ENCODE peak calls at places on chromosome 6, in five cellular contexts. N is SIG-M5, I is neural progenitor cell, V is astrocyte of the spinal cord, Q is T-cell. J is an unnamed sample.

GRCh38 chr6:126228001-126228791 is 111.7 kb upstream of the CENPW start:
- DNase-seq in Q (no peak), I (peak), N (no peak), V (no peak), J (no peak)

GRCh38 chr6:583116-583515 is 73.8 kb downstream of the HUS1B start:
- DNase-seq in Q (no peak), V (no peak), N (no peak), I (no peak), J (no peak)

GRCh38 chr6:53300656-53301551 is 47.8 kb downstream of the ELOVL5 start:
- DNase-seq in N (no peak), Q (peak), V (peak), I (no peak), J (peak)

GRCh38 chr6:169915769-169916550 is 164.5 kb downstream of the ERMARD start:
- DNase-seq in I (no peak), N (no peak), V (no peak), Q (no peak), J (no peak)

GRCh38 chr6:157609556-157609955 is 213.5 kb upstream of the SNX9 start:
- DNase-seq in Q (no peak), V (no peak), I (no peak), N (no peak), J (no peak)

GRCh38 chr6:85428486-85428885 is 21.4 kb upstream of the NT5E start:
- DNase-seq in N (no peak), Q (no peak), V (no peak), I (no peak), J (no peak)

GRCh38 chr6:38739532-38739931 is 24.4 kb downstream of the DNAH8 start:
- DNase-seq in N (no peak), V (no peak), I (no peak), Q (no peak), J (no peak)

GRCh38 chr6:168870982-168871381 is 382.7 kb downstream of the THBS2 start:
- DNase-seq in N (no peak), Q (no peak), I (no peak), V (no peak), J (no peak)

GRCh38 chr6:3665608-3666007 is 85.9 kb downstream of the PXDC1 start:
- DNase-seq in V (no peak), I (no peak), N (no peak), Q (no peak), J (no peak)

GRCh38 chr6:63441266-63441956 is 121.6 kb upstream of the LGSN start:
- DNase-seq in Q (no peak), V (no peak), N (no peak), I (peak), J (no peak)

GRCh38 chr6:35299674-35300073 is 2.1 kb downstream of the DEF6 start:
- DNase-seq in V (no peak), Q (no peak), N (peak), I (no peak), J (no peak)

GRCh38 chr6:5525209-5525608 is 263.9 kb downstream of the FARS2 start:
- DNase-seq in Q (no peak), N (no peak), I (no peak), V (no peak), J (peak)

GRCh38 chr6:135535989-135536414 is 38.5 kb upstream of the AHI1 start:
- DNase-seq in Q (no peak), N (no peak), I (peak), V (peak), J (peak)

GRCh38 chr6:52664991-52665686 is 5.8 kb upstream of the TMEM14A start:
- DNase-seq in Q (no peak), I (no peak), V (no peak), N (no peak), J (no peak)

GRCh38 chr6:104404377-104404776 is 455.3 kb downstream of the HACE1 start:
- DNase-seq in I (no peak), Q (no peak), N (no peak), V (no peak), J (no peak)

GRCh38 chr6:13447949-13448724 is 39.3 kb downstream of the GFOD1 start:
- DNase-seq in N (no peak), I (no peak), V (no peak), Q (no peak), J (no peak)

GRCh38 chr6:111096246-111096645 is 8.9 kb downstream of the SLC16A10 start:
- DNase-seq in N (no peak), Q (peak), V (no peak), I (no peak), J (no peak)

GRCh38 chr6:166251196-166251595 is 57.0 kb downstream of the PRR18 start:
- DNase-seq in Q (no peak), N (no peak), V (no peak), I (no peak), J (no peak)

GRCh38 chr6:117483004-117483644 is 650 bp downstream of the DCBLD1 start:
- DNase-seq in V (peak), Q (no peak), N (no peak), I (peak), J (no peak)

GRCh38 chr6:33696538-33697518 is 14.7 kb downstream of the UQCC2 start:
- DNase-seq in Q (peak), N (no peak), V (peak), I (no peak), J (peak)

GRCh38 chr6:328184-328670 is 35.9 kb downstream of the DUSP22 start:
- DNase-seq in N (no peak), I (no peak), V (peak), Q (no peak), J (peak)

GRCh38 chr6:43037706-43038105 is 15.9 kb downstream of the CUL7 start:
- DNase-seq in Q (no peak), I (no peak), N (no peak), V (no peak), J (no peak)

GRCh38 chr6:129539032-129539431 is 170.9 kb downstream of the ARHGAP18 start:
- DNase-seq in N (no peak), Q (no peak), I (no peak), V (no peak), J (no peak)

GRCh38 chr6:138291849-138292181 is 73.5 kb upstream of the PBOV1 start:
- DNase-seq in Q (no peak), N (no peak), I (no peak), V (no peak), J (no peak)

GRCh38 chr6:41713161-41713649 is 22.2 kb downstream of the TFEB start:
- DNase-seq in N (no peak), Q (no peak), I (no peak), V (peak), J (peak)

GRCh38 chr6:43702522-43703440 is 15.2 kb upstream of the MRPS18A start:
- DNase-seq in I (peak), Q (no peak), V (peak), N (no peak), J (peak)

GRCh38 chr6:36838896-36839818 is at the start of gene CPNE5:
- DNase-seq in V (no peak), N (no peak), Q (no peak), I (peak), J (no peak)

GRCh38 chr6:107689190-107689589 is 134.9 kb downstream of the SCML4 start:
- DNase-seq in N (no peak), I (no peak), Q (no peak), V (no peak), J (no peak)

GRCh38 chr6:70303034-70303525 is at the start of gene COL9A1:
- DNase-seq in V (no peak), N (no peak), I (no peak), Q (no peak), J (no peak)

GRCh38 chr6:45476341-45476740 is 98.6 kb upstream of the SUPT3H start:
- DNase-seq in N (no peak), V (no peak), Q (no peak), I (no peak), J (no peak)

GRCh38 chr6:40855481-40855880 is 183.5 kb downstream of the UNC5CL start:
- DNase-seq in V (no peak), Q (no peak), N (no peak), I (no peak), J (no peak)

GRCh38 chr6:3522561-3523287 is 65.9 kb upstream of the SLC22A23 start:
- DNase-seq in V (peak), I (no peak), Q (no peak), N (no peak), J (no peak)

GRCh38 chr6:100923481-100923880 is 42.4 kb upstream of the ASCC3 start:
- DNase-seq in Q (no peak), N (no peak), I (no peak), V (no peak), J (no peak)

GRCh38 chr6:36867471-36868224 is 7.0 kb downstream of the PPIL1 start:
- DNase-seq in I (no peak), N (no peak), Q (no peak), V (no peak), J (no peak)

GRCh38 chr6:97078791-97079190 is 154.3 kb downstream of the KLHL32 start:
- DNase-seq in N (no peak), Q (no peak), V (no peak), I (no peak), J (no peak)

GRCh38 chr6:115891704-115892225 is 168.9 kb downstream of the FRK start:
- DNase-seq in Q (no peak), V (no peak), N (no peak), I (no peak), J (no peak)

GRCh38 chr6:68039641-68040311 is 595.3 kb upstream of the ADGRB3 start:
- DNase-seq in V (no peak), I (no peak), Q (no peak), N (no peak), J (no peak)

GRCh38 chr6:31663961-31664789 is 622 bp downstream of the GPANK1 start:
- DNase-seq in I (no peak), V (peak), Q (no peak), N (no peak), J (peak)

GRCh38 chr6:22631101-22631500 is 61.7 kb downstream of the HDGFL1 start:
- DNase-seq in Q (no peak), I (peak), N (no peak), V (peak), J (peak)

J was measured in H4.